ENCODE peak calls at places on chromosomes 4 and X, in seven cellular contexts. K is pancreas; D is CD4-positive, CD25-positive, alpha-beta regulatory T cell; R is HepG2; G is PC-9; F is transverse colon; L is Peyer's patch. Z is an unnamed sample.
A peak's percentile ranks its signal among the peaks of the same experiment; 100 is the strongest.

GRCh38 chr4:68271851-68272756 is 26.6 kb upstream of the TMPRSS11B start:
- DNase-seq in K (no peak), D (no peak), R (peak; percentile 56), G (no peak), F (no peak), L (no peak), Z (no peak)

GRCh38 chrX:133365886-133366611 is 49.2 kb downstream of the GPC4 start:
- DNase-seq in K (no peak), D (no peak), R (no peak), G (no peak), F (no peak), L (no peak), Z (no peak)

GRCh38 chr4:87855540-87855939 is 22.8 kb downstream of the MEPE start:
- DNase-seq in K (no peak), D (no peak), R (no peak), G (no peak), F (no peak), L (no peak), Z (no peak)

GRCh38 chr4:1556541-1557220 is 127.4 kb downstream of the FAM53A start:
- DNase-seq in K (no peak), D (no peak), R (no peak), G (no peak), F (no peak), L (no peak), Z (no peak)

GRCh38 chr4:118280501-118281218 is 72.1 kb downstream of the PRSS12 start:
- DNase-seq in K (peak; percentile 73), D (peak; percentile 8), R (peak; percentile 74), G (peak; percentile 35), F (peak; percentile 69), L (peak; percentile 54), Z (no peak)

GRCh38 chr4:185889566-185889965 is 77.6 kb upstream of the SORBS2 start:
- DNase-seq in K (no peak), D (no peak), R (no peak), G (no peak), F (no peak), L (no peak), Z (no peak)

GRCh38 chr4:183658362-183659028 is 490 bp downstream of the RWDD4 start:
- DNase-seq in K (peak; percentile 37), D (peak; percentile 8), R (peak; percentile 37), G (peak; percentile 15), F (peak; percentile 27), L (peak; percentile 68), Z (peak; percentile 67)

GRCh38 chrX:69387559-69388487 is 116.3 kb upstream of the NALF2 start:
- DNase-seq in K (peak; percentile 58), D (peak; percentile 1), R (peak; percentile 45), G (peak; percentile 32), F (peak; percentile 19), L (no peak), Z (no peak)

GRCh38 chrX:150572206-150572605 is 3.8 kb downstream of the MTM1 start:
- DNase-seq in K (no peak), D (no peak), R (no peak), G (no peak), F (no peak), L (no peak), Z (no peak)

GRCh38 chr4:14771091-14771490 is 231.2 kb upstream of the CPEB2 start:
- DNase-seq in K (no peak), D (no peak), R (no peak), G (no peak), F (no peak), L (no peak), Z (no peak)

GRCh38 chr4:211033-211511 is 86.8 kb downstream of the ZNF718 start:
- DNase-seq in K (no peak), D (no peak), R (no peak), G (no peak), F (no peak), L (no peak), Z (no peak)

GRCh38 chr4:140602714-140603113 is 34.0 kb upstream of the UCP1 start:
- DNase-seq in K (no peak), D (no peak), R (no peak), G (no peak), F (no peak), L (no peak), Z (no peak)

GRCh38 chr4:158771776-158772175 is 3.0 kb downstream of the FNIP2 start:
- DNase-seq in K (no peak), D (no peak), R (no peak), G (no peak), F (no peak), L (no peak), Z (no peak)

GRCh38 chrX:53251307-53251706 is 26.3 kb upstream of the KDM5C start:
- DNase-seq in K (no peak), D (no peak), R (no peak), G (no peak), F (no peak), L (no peak), Z (no peak)

GRCh38 chr4:81470456-81471327 is 1.0 kb downstream of the RASGEF1B start:
- DNase-seq in K (peak; percentile 14), D (peak; percentile 9), R (no peak), G (peak; percentile 5), F (peak; percentile 64), L (peak; percentile 66), Z (peak; percentile 79)

GRCh38 chr4:133641191-133641590 is 492.1 kb downstream of the PCDH10 start:
- DNase-seq in K (no peak), D (no peak), R (no peak), G (no peak), F (no peak), L (no peak), Z (no peak)

GRCh38 chrX:85051627-85052026 is 48.0 kb downstream of the APOOL start:
- DNase-seq in K (no peak), D (no peak), R (no peak), G (no peak), F (no peak), L (no peak), Z (no peak)

DNA sequence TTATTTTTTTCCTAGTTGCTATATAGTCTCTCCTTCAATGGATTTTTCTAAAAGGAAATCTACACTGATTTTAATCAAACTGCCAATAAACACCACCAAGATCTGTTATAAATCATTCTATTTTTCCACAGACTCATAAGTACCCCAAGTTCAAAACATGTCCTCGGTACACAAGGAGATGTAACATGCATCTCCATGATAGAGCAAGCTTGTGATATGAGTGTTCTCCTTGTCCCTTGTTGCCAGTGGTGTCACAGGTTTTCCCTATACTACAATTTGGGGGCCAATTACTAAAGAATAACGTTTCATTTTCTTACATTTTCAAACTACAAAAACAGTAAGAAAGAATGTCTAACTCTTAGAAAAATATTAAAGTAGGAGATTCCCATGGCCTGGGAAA is 491 bp downstream of the ARHGEF6 start:
- DNase-seq in K (no peak), D (no peak), R (no peak), G (no peak), F (no peak), L (no peak), Z (no peak)
- H3K4me3 ChIP-seq in K (no peak overlapping the region), D (peak overlapping the region; percentile 97), R (no peak overlapping the region), G (no peak overlapping the region), F (no peak overlapping the region), L (peak overlapping the region; percentile 19), Z (no peak overlapping the region)

DNA sequence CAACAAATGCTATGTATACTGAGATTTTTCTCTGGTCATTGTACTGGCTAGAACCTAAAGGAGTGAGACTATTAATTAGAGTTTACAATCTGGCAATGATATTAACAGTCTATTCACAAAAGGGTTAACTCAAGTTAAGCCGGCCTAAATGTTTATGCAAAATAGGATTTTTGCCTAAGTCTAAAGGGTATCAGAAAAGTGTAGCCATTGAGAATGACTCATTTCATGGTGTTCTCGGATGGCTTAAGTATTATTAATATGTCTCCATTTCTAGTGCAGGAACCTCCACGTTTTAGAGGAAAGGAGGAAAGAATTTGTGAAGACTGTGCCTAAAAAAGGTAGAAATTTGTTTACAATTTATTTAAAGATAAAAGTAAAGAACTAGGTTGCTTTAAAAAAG is 29.8 kb downstream of the DYNLT3 start:
- DNase-seq in K (no peak), D (no peak), R (no peak), G (no peak), F (no peak), L (no peak), Z (no peak)
- H3K4me1 ChIP-seq in K (no peaks in the 10 kb centered on the region), D (no peaks in the 10 kb centered on the region), R (no peaks in the 10 kb centered on the region), G (no peaks in the 10 kb centered on the region), F (peaks cover 5% of the 10 kb centered on the region), L (no peaks in the 10 kb centered on the region), Z (no peaks in the 10 kb centered on the region)

GRCh38 chr4:96606451-96606850 is 766.6 kb downstream of the PDHA2 start:
- DNase-seq in K (no peak), D (no peak), R (no peak), G (no peak), F (no peak), L (no peak), Z (no peak)
- H3K4me3 ChIP-seq in K (no peak overlapping the region), D (no peak overlapping the region), R (no peak overlapping the region), G (no peak overlapping the region), F (no peak overlapping the region), L (no peak overlapping the region), Z (no peak overlapping the region)

GRCh38 chr4:139524062-139524631 is 31.9 kb downstream of the SETD7 start:
- DNase-seq in K (no peak), D (no peak), R (no peak), G (peak; percentile 7), F (no peak), L (no peak), Z (no peak)

GRCh38 chr4:139521764-139522373 is 34.1 kb downstream of the SETD7 start:
- DNase-seq in K (no peak), D (no peak), R (no peak), G (no peak), F (no peak), L (no peak), Z (no peak)

GRCh38 chr4:139525414-139525813 is 30.6 kb downstream of the SETD7 start:
- DNase-seq in K (no peak), D (no peak), R (no peak), G (no peak), F (no peak), L (no peak), Z (no peak)

GRCh38 chr4:139522457-139522856 is 33.6 kb downstream of the SETD7 start:
- DNase-seq in K (no peak), D (no peak), R (peak; percentile 5), G (no peak), F (no peak), L (no peak), Z (no peak)

DNA sequence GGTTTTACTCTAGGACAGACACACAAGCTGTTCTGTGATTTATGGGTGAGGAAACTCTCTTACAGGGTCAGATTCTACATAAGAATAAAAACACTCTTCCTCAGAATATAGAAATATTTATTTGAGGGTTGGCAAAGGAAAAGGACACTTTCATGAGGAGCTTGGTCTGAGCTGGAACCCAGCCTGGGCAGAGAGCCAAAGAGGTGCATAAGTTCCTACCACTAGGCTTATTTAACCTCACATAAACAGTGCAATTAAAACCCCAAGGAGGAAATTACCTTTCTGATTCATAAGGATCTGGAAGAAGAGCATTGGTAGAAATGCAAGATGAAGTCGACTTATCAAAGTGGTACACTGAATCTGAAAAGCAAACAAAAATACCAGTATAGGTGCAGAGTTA is 32.9 kb downstream of the SETD7 start:
- DNase-seq in K (no peak), D (no peak), R (no peak), G (no peak), F (peak; percentile 51), L (no peak), Z (no peak)
- H3K4me1 ChIP-seq in K (no peaks in the 10 kb centered on the region), D (peaks cover 3% of the 10 kb centered on the region), R (peaks cover 7% of the 10 kb centered on the region), G (no peaks in the 10 kb centered on the region), F (peaks cover 5% of the 10 kb centered on the region), L (no peaks in the 10 kb centered on the region), Z (no peaks in the 10 kb centered on the region)

GRCh38 chr4:161564230-161564834 is 599.5 kb downstream of the FSTL5 start:
- DNase-seq in K (no peak), D (no peak), R (no peak), G (no peak), F (no peak), L (no peak), Z (no peak)
- H3K4me3 ChIP-seq in K (no peak overlapping the region), D (no peak overlapping the region), R (no peak overlapping the region), G (no peak overlapping the region), F (no peak overlapping the region), L (no peak overlapping the region), Z (no peak overlapping the region)

GRCh38 chr4:37885496-37885895 is 5.4 kb upstream of the TBC1D1 start:
- DNase-seq in K (no peak), D (no peak), R (no peak), G (no peak), F (peak; percentile 42), L (no peak), Z (peak; percentile 92)
- H3K4me1 ChIP-seq in K (no peaks in the 10 kb centered on the region), D (peaks cover 4% of the 10 kb centered on the region), R (no peaks in the 10 kb centered on the region), G (peaks cover 6% of the 10 kb centered on the region), F (peaks cover 2% of the 10 kb centered on the region), L (no peaks in the 10 kb centered on the region), Z (peaks cover 57% of the 10 kb centered on the region)